ENCODE peak calls at places on chromosomes 12 and 14, in six cellular contexts. H is PC-3; R is stimulated activated CD4-positive, alpha-beta T cell treated with anti-CD3 and anti-CD28 coated beads, Interleukin-12 subunit alpha, Interleukin-12 subunit beta, amount 100 ng/mL, for 24 hours; F is HTR-8/SVneo; Y is activated gamma-delta T cell treated with anti-CD3 and anti-CD28 coated beads, Interleukin-2, amount 50 U/mL, for 16 hours; L is renal cortical epithelial cell. E is an unnamed sample.

GRCh38 chr12:65818454-65819382 is 5.6 kb upstream of the HMGA2 start:
- DNase-seq in H (peak; percentile 90), F (no peak), L (peak; percentile 82), R (no peak), Y (no peak), E (no peak)

GRCh38 chr14:92603309-92604257 is 90.0 kb downstream of the RIN3 start:
- DNase-seq in L (peak; percentile 65), Y (no peak), H (peak; percentile 68), F (no peak), R (peak; percentile 11), E (no peak)

GRCh38 chr12:57240069-57240921 is 10.7 kb downstream of the STAC3 start:
- DNase-seq in Y (no peak), R (peak; percentile 65), H (peak; percentile 55), L (no peak), F (peak; percentile 40), E (peak; percentile 31)

GRCh38 chr14:59510001-59510400 is 25.7 kb downstream of the JKAMP start:
- DNase-seq in F (no peak), H (no peak), R (no peak), Y (no peak), L (no peak), E (no peak)

GRCh38 chr12:13586361-13586760 is 389.8 kb downstream of the EMP1 start:
- DNase-seq in Y (no peak), R (no peak), H (no peak), F (no peak), L (no peak), E (no peak)

GRCh38 chr12:32482226-32482625 is 82.9 kb downstream of the FGD4 start:
- DNase-seq in L (no peak), R (no peak), F (no peak), Y (no peak), H (no peak), E (no peak)

GRCh38 chr12:3207858-3208257 is 130.7 kb downstream of the TSPAN9 start:
- DNase-seq in Y (no peak), H (no peak), F (no peak), R (no peak), L (peak; percentile 21), E (no peak)

GRCh38 chr12:13044002-13044858 is at the start of gene FAM234B:
- DNase-seq in H (peak; percentile 60), L (peak; percentile 65), Y (peak; percentile 51), F (peak; percentile 69), R (peak; percentile 68), E (peak; percentile 23)

GRCh38 chr14:72664651-72665050 is 229.2 kb downstream of the DPF3 start:
- DNase-seq in F (no peak), H (peak; percentile 70), Y (no peak), R (no peak), L (no peak), E (no peak)

GRCh38 chr12:109840349-109841073 is 7.3 kb upstream of the TRPV4 start:
- DNase-seq in H (peak; percentile 93), R (no peak), L (peak; percentile 32), Y (no peak), F (no peak), E (no peak)

GRCh38 chr12:56087220-56087619 is 7.3 kb downstream of the ERBB3 start:
- DNase-seq in H (peak; percentile 11), F (no peak), Y (no peak), R (no peak), L (no peak), E (no peak)

GRCh38 chr12:55797068-55797467 is 20.5 kb downstream of the SARNP start:
- DNase-seq in H (peak; percentile 47), Y (no peak), L (peak; percentile 54), R (no peak), F (peak; percentile 35), E (no peak)

GRCh38 chr12:100643246-100643645 is 69.8 kb downstream of the GAS2L3 start:
- DNase-seq in L (no peak), H (peak; percentile 16), Y (no peak), R (no peak), F (no peak), E (no peak)

GRCh38 chr12:96015672-96016071 is 19.5 kb upstream of the HAL start:
- DNase-seq in Y (no peak), H (peak; percentile 50), F (no peak), L (peak; percentile 36), R (no peak), E (no peak)

GRCh38 chr12:55718020-55718419 is 2.2 kb upstream of the RDH5 start:
- DNase-seq in L (peak; percentile 54), R (no peak), F (no peak), Y (no peak), H (no peak), E (no peak)

GRCh38 chr14:84826349-84826748 is 703.6 kb upstream of the FLRT2 start:
- DNase-seq in Y (no peak), F (no peak), H (peak; percentile 50), L (peak; percentile 78), R (no peak), E (no peak)

GRCh38 chr12:57479376-57480115 is at the start of gene ARHGAP9:
- DNase-seq in H (no peak), Y (no peak), L (no peak), F (no peak), R (no peak), E (peak; percentile 60)

GRCh38 chr14:104220225-104221070 is 82.1 kb downstream of the KIF26A start:
- DNase-seq in Y (no peak), H (no peak), F (no peak), L (no peak), R (no peak), E (no peak)

GRCh38 chr12:86264451-86265328 is 8.5 kb upstream of the MGAT4C start:
- DNase-seq in H (peak; percentile 68), L (peak; percentile 11), R (no peak), F (no peak), Y (no peak), E (no peak)

GRCh38 chr12:57518920-57519757 is 1.2 kb downstream of the DDIT3 start:
- DNase-seq in H (peak; percentile 25), F (no peak), Y (no peak), R (no peak), L (no peak), E (no peak)

GRCh38 chr14:89202413-89202812 is 214.6 kb downstream of the FOXN3 start:
- DNase-seq in H (no peak), L (no peak), R (no peak), F (no peak), Y (no peak), E (no peak)

GRCh38 chr12:132435486-132436187 is 54.3 kb upstream of the FBRSL1 start:
- DNase-seq in F (no peak), R (no peak), Y (no peak), L (no peak), H (no peak), E (no peak)

E was measured in NK-92 treated with Interleukin-12 subunit alpha and Interleukin-12 subunit beta, amount 100 ng/mL, for 24 hours.